ENCODE peak calls at places on chromosomes 5 and 9, in four cellular contexts. D, L, G and O are unnamed samples.

GRCh38 chr5:95591490-95591901 is 28.4 kb upstream of the GPR150 start:
- DNase-seq in G (no peak), D (no peak), L (no peak), O (no peak)

GRCh38 chr5:126208691-126209090 is 214.5 kb upstream of the GRAMD2B start:
- DNase-seq in L (no peak), D (no peak), G (no peak), O (no peak)

GRCh38 chr5:38783011-38783551 is 62.7 kb upstream of the OSMR start:
- DNase-seq in G (no peak), D (no peak), L (no peak), O (no peak)

GRCh38 chr5:146088098-146088497 is 17.3 kb downstream of the PLAC8L1 start:
- DNase-seq in G (no peak), L (no peak), D (no peak), O (no peak)

GRCh38 chr9:129751841-129752801 is 721 bp downstream of the PTGES start:
- DNase-seq in L (no peak), G (no peak), D (no peak), O (no peak)

GRCh38 chr5:148957591-148958202 is 105.2 kb downstream of the SH3TC2 start:
- DNase-seq in G (no peak), L (no peak), D (peak), O (peak)

GRCh38 chr5:55141945-55142690 is 17.9 kb upstream of the GPX8 start:
- DNase-seq in G (no peak), L (no peak), D (no peak), O (no peak)

GRCh38 chr9:126081746-126082145 is 244.9 kb upstream of the MVB12B start:
- DNase-seq in D (no peak), G (no peak), L (no peak), O (no peak)

GRCh38 chr5:177458122-177458681 is 11.6 kb downstream of the PRR7 start:
- DNase-seq in L (no peak), G (no peak), D (no peak), O (no peak)

GRCh38 chr5:179866241-179867078 is 7.8 kb upstream of the MRNIP start:
- DNase-seq in D (no peak), G (no peak), L (no peak), O (no peak)